ENCODE peak calls at places on chromosomes 16 and 17, in seven cellular contexts. V is esophagus squamous epithelium; X is cardiac muscle cell; H is psoas muscle; O is CD8-positive, alpha-beta memory T cell; B is CD4-positive, CD25-positive, alpha-beta regulatory T cell; Q is uterus. I is an unnamed sample.

GRCh38 chr17:46128453-46128852 is 64.8 kb downstream of the KANSL1 start:
- DNase-seq in V (no peak), X (no peak), O (no peak), Q (no peak), B (no peak), H (no peak), I (no peak)

GRCh38 chr16:70679653-70680494 is 6.0 kb downstream of the MTSS2 start:
- DNase-seq in X (peak; percentile 37), V (no peak), Q (peak; percentile 53), O (no peak), H (peak; percentile 72), B (no peak), I (no peak)

GRCh38 chr16:1688807-1689560 is 10.9 kb downstream of the JPT2 start:
- DNase-seq in V (no peak), H (no peak), B (no peak), Q (no peak), X (peak; percentile 58), O (no peak), I (no peak)

GRCh38 chr17:38333635-38334295 is 10.0 kb downstream of the GPR179 start:
- DNase-seq in X (peak; percentile 29), V (no peak), H (peak; percentile 61), B (peak; percentile 23), Q (no peak), O (peak; percentile 24), I (no peak)

GRCh38 chr16:64180136-64180900 is 941.5 kb downstream of the CDH11 start:
- DNase-seq in H (no peak), O (no peak), B (no peak), Q (no peak), V (no peak), X (no peak), I (no peak)

GRCh38 chr16:85832578-85833539 is 33.4 kb downstream of the COX4I1 start:
- DNase-seq in V (no peak), B (no peak), X (no peak), H (no peak), Q (no peak), O (no peak), I (peak; percentile 29)

GRCh38 chr16:8686031-8686621 is 11.7 kb downstream of the ABAT start:
- DNase-seq in H (no peak), V (no peak), Q (no peak), B (no peak), O (no peak), X (no peak), I (peak; percentile 76)

GRCh38 chr17:79478051-79478461 is 132.8 kb downstream of the RBFOX3 start:
- DNase-seq in H (no peak), X (no peak), V (no peak), O (no peak), B (no peak), Q (peak; percentile 28), I (peak; percentile 41)

GRCh38 chr16:75742424-75743047 is 16.2 kb upstream of the CPHXL start:
- DNase-seq in O (no peak), X (no peak), Q (no peak), H (no peak), B (no peak), V (no peak), I (no peak)

GRCh38 chr17:42937712-42938596 is 26.3 kb downstream of the AARSD1 start:
- DNase-seq in B (peak; percentile 19), H (no peak), O (no peak), X (peak; percentile 76), Q (peak; percentile 47), V (no peak), I (peak; percentile 57)

DNA sequence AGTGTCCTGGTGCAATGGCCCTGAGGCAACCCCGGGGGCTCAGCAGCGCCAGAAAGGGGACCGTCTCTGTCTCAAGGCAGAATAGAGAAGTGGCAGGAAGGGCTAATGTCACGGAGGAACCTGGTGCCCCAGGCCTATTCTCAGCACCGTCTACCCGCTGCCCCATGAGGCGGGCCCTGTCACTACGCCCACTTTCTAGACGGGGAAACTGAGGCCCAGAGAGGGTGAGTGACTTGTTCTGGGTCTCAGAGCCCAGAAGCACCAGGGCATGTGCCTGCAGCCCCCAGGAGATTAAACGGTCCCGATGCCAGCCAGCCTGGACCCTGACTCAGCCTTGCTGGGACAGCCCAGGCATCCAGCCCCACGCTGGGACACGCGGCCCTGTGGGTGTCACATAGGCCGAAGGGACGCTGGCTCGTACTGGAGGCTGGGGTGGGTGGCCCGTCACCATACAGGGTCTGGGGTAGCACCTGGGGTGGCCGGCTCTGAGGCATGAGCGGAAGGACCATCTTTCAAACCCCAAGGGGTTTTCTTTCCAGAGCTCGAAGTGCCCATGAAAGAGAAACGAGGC is 40.2 kb upstream of the PABPN1L start:
- DNase-seq in B (no peak), O (no peak), X (no peak), V (no peak), Q (no peak), H (no peak), I (no peak)
- H3K27me3 ChIP-seq in B (no peaks in the 10 kb centered on the region), O (no peaks in the 10 kb centered on the region), X (no peaks in the 10 kb centered on the region), V (no peaks in the 10 kb centered on the region), Q (no peaks in the 10 kb centered on the region), H (no peaks in the 10 kb centered on the region), I (no peaks in the 10 kb centered on the region)

DNA sequence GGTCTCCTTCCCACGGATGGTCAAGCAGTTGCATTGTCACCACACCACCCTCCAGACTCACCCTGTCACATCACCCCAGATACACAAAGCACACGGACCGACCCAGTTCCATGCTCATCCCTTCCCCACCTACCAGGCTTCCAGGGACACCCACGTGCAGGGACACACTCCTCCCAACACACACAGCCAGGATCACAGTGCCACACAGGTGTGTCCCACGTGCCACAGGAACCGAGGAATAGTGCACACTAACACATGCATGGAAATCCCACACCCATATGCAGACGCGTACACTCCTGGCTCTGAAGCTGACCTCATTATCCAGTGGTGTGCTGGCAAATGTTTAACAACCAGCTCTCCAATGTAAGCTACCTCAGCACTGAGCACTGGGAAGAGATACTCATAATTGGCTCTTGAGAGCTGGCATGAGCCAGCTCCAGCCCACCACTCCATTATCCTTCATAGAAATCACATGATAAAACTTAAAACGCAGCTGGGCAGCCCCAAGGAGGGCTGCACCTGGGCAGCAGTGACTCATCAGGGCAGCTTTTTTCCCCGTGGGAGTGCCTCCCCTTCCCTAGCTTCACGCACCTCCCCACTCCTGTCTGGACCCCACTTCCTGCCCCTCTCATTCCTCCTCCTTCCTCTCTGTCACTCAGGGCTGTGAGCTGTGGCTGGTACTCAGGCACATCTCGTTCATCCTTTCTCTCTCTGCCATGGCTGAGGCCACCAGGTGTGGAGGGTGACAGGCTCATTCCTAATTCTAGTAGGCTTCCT is 15.0 kb upstream of the TBX21 start:
- DNase-seq in Q (no peak), O (no peak), H (no peak), V (no peak), X (no peak), B (no peak), I (no peak)
- H3K27me3 ChIP-seq in Q (peaks cover 17% of the 10 kb centered on the region), O (peaks cover 3% of the 10 kb centered on the region), H (peaks cover 19% of the 10 kb centered on the region), V (peaks cover 14% of the 10 kb centered on the region), X (peaks cover 5% of the 10 kb centered on the region), B (no peaks in the 10 kb centered on the region), I (peaks cover 36% of the 10 kb centered on the region)

GRCh38 chr16:53404959-53405358 is 29.3 kb upstream of the RBL2 start:
- DNase-seq in H (no peak), V (no peak), Q (no peak), O (no peak), B (no peak), X (no peak), I (no peak)
- H3K27me3 ChIP-seq in H (no peaks in the 10 kb centered on the region), V (no peaks in the 10 kb centered on the region), Q (no peaks in the 10 kb centered on the region), O (no peaks in the 10 kb centered on the region), B (no peaks in the 10 kb centered on the region), X (no peaks in the 10 kb centered on the region), I (no peaks in the 10 kb centered on the region)

GRCh38 chr17:49486012-49486641 is 9.0 kb upstream of the NGFR start:
- DNase-seq in X (peak; percentile 27), H (no peak), V (no peak), Q (peak; percentile 27), B (no peak), O (no peak), I (no peak)
- H3K27me3 ChIP-seq in X (no peaks in the 10 kb centered on the region), H (peaks cover 1% of the 10 kb centered on the region), V (no peaks in the 10 kb centered on the region), Q (no peaks in the 10 kb centered on the region), B (no peaks in the 10 kb centered on the region), O (peaks cover 12% of the 10 kb centered on the region), I (no peaks in the 10 kb centered on the region)

GRCh38 chr17:73474370-73474988 is 162.7 kb upstream of the CDC42EP4 start:
- DNase-seq in Q (peak; percentile 26), B (no peak), O (no peak), V (no peak), X (peak; percentile 83), H (peak; percentile 72), I (no peak)

GRCh38 chr17:73478768-73479424 is 165.3 kb downstream of the SDK2 start:
- DNase-seq in X (no peak), B (no peak), H (no peak), O (no peak), Q (no peak), V (no peak), I (no peak)

GRCh38 chr17:73480740-73481139 is 163.5 kb downstream of the SDK2 start:
- DNase-seq in V (no peak), H (no peak), Q (no peak), B (no peak), X (no peak), O (no peak), I (peak; percentile 27)

GRCh38 chr17:73481672-73482071 is 162.6 kb downstream of the SDK2 start:
- DNase-seq in V (no peak), O (no peak), B (no peak), X (no peak), Q (no peak), H (no peak), I (no peak)

DNA sequence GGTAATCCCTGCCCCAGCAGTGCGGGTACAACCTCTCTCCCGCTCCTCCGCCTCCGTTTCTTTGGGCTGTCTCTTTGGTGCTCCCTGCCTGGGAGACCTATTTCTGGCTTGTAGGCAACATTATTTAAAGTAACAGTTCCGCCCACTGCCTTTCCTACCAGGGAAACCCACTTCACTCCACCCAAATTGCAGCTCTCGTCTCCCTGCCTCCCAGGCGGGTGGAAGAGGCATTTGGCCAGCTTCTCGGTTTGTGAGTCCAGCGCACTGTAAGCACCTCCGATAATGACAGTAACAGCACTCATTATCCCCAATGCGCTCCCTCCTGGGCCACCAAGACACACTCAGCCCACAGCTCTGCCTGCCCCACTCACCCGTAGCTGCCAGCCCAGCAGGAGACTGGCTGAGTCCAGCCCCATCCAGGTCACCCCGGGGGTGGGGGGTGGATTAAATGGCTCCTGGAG is 165.1 kb upstream of the CDC42EP4 start:
- DNase-seq in Q (no peak), H (no peak), O (no peak), V (no peak), B (no peak), X (no peak), I (peak; percentile 46)
- H3K27me3 ChIP-seq in Q (peaks cover 6% of the 10 kb centered on the region), H (peaks cover 2% of the 10 kb centered on the region), O (no peaks in the 10 kb centered on the region), V (no peaks in the 10 kb centered on the region), B (no peaks in the 10 kb centered on the region), X (no peaks in the 10 kb centered on the region), I (peaks cover 3% of the 10 kb centered on the region)

GRCh38 chr16:88389191-88389590 is 6.4 kb downstream of the ZNF469 start:
- DNase-seq in H (no peak), V (no peak), X (no peak), O (no peak), B (no peak), Q (no peak), I (no peak)
- H3K27me3 ChIP-seq in H (no peaks in the 10 kb centered on the region), V (peaks cover 5% of the 10 kb centered on the region), X (peaks cover 92% of the 10 kb centered on the region), O (peaks cover 14% of the 10 kb centered on the region), B (peaks cover 4% of the 10 kb centered on the region), Q (no peaks in the 10 kb centered on the region), I (peaks cover 26% of the 10 kb centered on the region)

GRCh38 chr17:28379814-28380571 is 8.5 kb downstream of the SARM1 start:
- DNase-seq in O (no peak), V (no peak), X (peak; percentile 88), H (no peak), B (no peak), Q (no peak), I (no peak)
- H3K27me3 ChIP-seq in O (no peaks in the 10 kb centered on the region), V (no peaks in the 10 kb centered on the region), X (peaks cover 57% of the 10 kb centered on the region), H (peaks cover 5% of the 10 kb centered on the region), B (no peaks in the 10 kb centered on the region), Q (no peaks in the 10 kb centered on the region), I (no peaks in the 10 kb centered on the region)

I was measured in dorsolateral prefrontal cortex.